ENCODE peak calls at places on chromosomes 7 and 10, in ten cellular contexts. F is stimulated activated naive CD8-positive, alpha-beta T cell treated with anti-CD3 and anti-CD28 coated beads, Interleukin-15, amount 100 ng/mL, for 72 hours; T is lung microvascular endothelial cell; J is activated CD4-positive, CD25-positive, alpha-beta regulatory T cell treated with anti-CD3 and anti-CD28 coated beads, Interleukin-2, amount 50 U/mL, for 72 hours; M is endothelial cell; G is posterior cingulate gyrus; B is stimulated activated CD4-positive, alpha-beta T cell treated with anti-CD3 and anti-CD28 coated beads, Interleukin-2, amount 100 ng/mL, for 48 hours; I is NCI-H226; D is activated naive CD8-positive, alpha-beta T cell treated with anti-CD3 and anti-CD28 coated beads, Interleukin-2, amount 50 U/mL, for 24 hours; W is OCI-M1. Q is an unnamed sample.

GRCh38 chr10:69629897-69630650 is at the start of gene FAM241B:
- DNase-seq in F (peak; percentile 78), T (peak; percentile 56), J (peak; percentile 82), M (peak; percentile 71), G (peak; percentile 72), B (peak; percentile 80), I (peak; percentile 38), D (peak; percentile 79), W (no peak), Q (peak; percentile 32)

GRCh38 chr10:110568055-110568735 is 700 bp downstream of the SMC3 start:
- DNase-seq in F (peak; percentile 68), T (peak; percentile 17), J (peak; percentile 65), M (peak; percentile 35), G (peak; percentile 21), B (peak; percentile 43), I (no peak), D (peak; percentile 66), W (peak; percentile 66), Q (no peak)

GRCh38 chr7:155296788-155297516 is 726 bp upstream of the INSIG1 start:
- DNase-seq in F (peak; percentile 81), T (peak; percentile 56), J (peak; percentile 82), M (peak; percentile 40), G (peak; percentile 44), B (peak; percentile 73), I (peak; percentile 46), D (peak; percentile 84), W (peak; percentile 74), Q (peak; percentile 24)

GRCh38 chr10:34491666-34492065 is 323.4 kb downstream of the PARD3 start:
- DNase-seq in F (no peak), T (no peak), J (no peak), M (no peak), G (no peak), B (no peak), I (no peak), D (no peak), W (no peak), Q (no peak)

GRCh38 chr7:155143381-155143780 is 73.3 kb downstream of the HTR5A start:
- DNase-seq in F (no peak), T (no peak), J (no peak), M (no peak), G (no peak), B (no peak), I (no peak), D (no peak), W (no peak), Q (no peak)

GRCh38 chr10:100913470-100913865 is 705 bp downstream of the SLF2 start:
- DNase-seq in F (no peak), T (no peak), J (no peak), M (no peak), G (no peak), B (no peak), I (no peak), D (no peak), W (no peak), Q (no peak)

GRCh38 chr7:9028012-9028411 is 594.6 kb downstream of the NXPH1 start:
- DNase-seq in F (no peak), T (no peak), J (no peak), M (no peak), G (no peak), B (no peak), I (no peak), D (no peak), W (no peak), Q (no peak)

GRCh38 chr7:96636979-96637378 is 72.7 kb downstream of the SEM1 start:
- DNase-seq in F (no peak), T (no peak), J (no peak), M (no peak), G (no peak), B (no peak), I (no peak), D (no peak), W (no peak), Q (no peak)

GRCh38 chr7:152866125-152866524 is 106.6 kb downstream of the ACTR3B start:
- DNase-seq in F (no peak), T (no peak), J (no peak), M (no peak), G (no peak), B (no peak), I (no peak), D (no peak), W (no peak), Q (no peak)

GRCh38 chr10:102394801-102395676 is 466 bp upstream of the NFKB2 start:
- DNase-seq in F (peak; percentile 90), T (peak; percentile 93), J (peak; percentile 92), M (peak; percentile 91), G (peak; percentile 75), B (peak; percentile 91), I (peak; percentile 86), D (peak; percentile 94), W (peak; percentile 94), Q (peak; percentile 80)

GRCh38 chr10:94150541-94151184 is 156.9 kb downstream of the PLCE1 start:
- DNase-seq in F (no peak), T (no peak), J (no peak), M (no peak), G (no peak), B (no peak), I (no peak), D (no peak), W (no peak), Q (no peak)

GRCh38 chr7:35504365-35504764 is 190.6 kb downstream of the HERPUD2 start:
- DNase-seq in F (no peak), T (no peak), J (no peak), M (no peak), G (no peak), B (no peak), I (no peak), D (no peak), W (no peak), Q (no peak)

GRCh38 chr7:1496531-1497292 is 7.5 kb downstream of the INTS1 start:
- DNase-seq in F (no peak), T (no peak), J (no peak), M (no peak), G (no peak), B (no peak), I (no peak), D (no peak), W (no peak), Q (no peak)

GRCh38 chr7:29167721-29168120 is 21.4 kb upstream of the CPVL start:
- DNase-seq in F (no peak), T (no peak), J (no peak), M (no peak), G (no peak), B (no peak), I (no peak), D (no peak), W (no peak), Q (no peak)

GRCh38 chr7:55177589-55178261 is 158.9 kb downstream of the EGFR start:
- DNase-seq in F (no peak), T (no peak), J (no peak), M (no peak), G (peak; percentile 26), B (no peak), I (no peak), D (no peak), W (no peak), Q (peak; percentile 79)

GRCh38 chr7:157047148-157047547 is 36.7 kb upstream of the MNX1 start:
- DNase-seq in F (no peak), T (no peak), J (no peak), M (no peak), G (no peak), B (no peak), I (no peak), D (no peak), W (no peak), Q (no peak)

GRCh38 chr7:114225784-114226183 is 188.8 kb upstream of the FOXP2 start:
- DNase-seq in F (no peak), T (no peak), J (no peak), M (no peak), G (no peak), B (no peak), I (no peak), D (no peak), W (no peak), Q (no peak)

GRCh38 chr7:50795253-50795652 is 12.6 kb upstream of the GRB10 start:
- DNase-seq in F (no peak), T (no peak), J (no peak), M (no peak), G (no peak), B (no peak), I (no peak), D (no peak), W (peak; percentile 35), Q (no peak)

GRCh38 chr7:5467645-5468044 is 44.0 kb upstream of the TNRC18 start:
- DNase-seq in F (no peak), T (no peak), J (no peak), M (no peak), G (no peak), B (no peak), I (no peak), D (no peak), W (no peak), Q (no peak)

GRCh38 chr7:110541962-110542361 is 549.0 kb upstream of the LRRN3 start:
- DNase-seq in F (no peak), T (no peak), J (no peak), M (no peak), G (no peak), B (no peak), I (no peak), D (no peak), W (no peak), Q (no peak)

GRCh38 chr7:763762-764161 is 36.7 kb upstream of the PRKAR1B start:
- DNase-seq in F (no peak), T (no peak), J (no peak), M (no peak), G (no peak), B (no peak), I (no peak), D (no peak), W (no peak), Q (no peak)

GRCh38 chr7:104936546-104936945 is 77.5 kb upstream of the KMT2E start:
- DNase-seq in F (no peak), T (no peak), J (no peak), M (no peak), G (no peak), B (no peak), I (no peak), D (no peak), W (no peak), Q (no peak)

GRCh38 chr10:96585726-96586418 is 940 bp downstream of the TM9SF3 start:
- DNase-seq in F (no peak), T (peak; percentile 29), J (no peak), M (no peak), G (no peak), B (no peak), I (no peak), D (no peak), W (peak; percentile 79), Q (no peak)

GRCh38 chr7:80542398-80542797 is 30.5 kb upstream of the GNAT3 start:
- DNase-seq in F (no peak), T (no peak), J (no peak), M (no peak), G (no peak), B (no peak), I (peak; percentile 64), D (no peak), W (no peak), Q (peak; percentile 62)

GRCh38 chr10:100979821-100980272 is 7.5 kb downstream of the MRPL43 start:
- DNase-seq in F (no peak), T (no peak), J (no peak), M (no peak), G (no peak), B (no peak), I (no peak), D (no peak), W (no peak), Q (no peak)

GRCh38 chr10:17607603-17608332 is 9.4 kb downstream of the HACD1 start:
- DNase-seq in F (peak; percentile 23), T (peak; percentile 81), J (no peak), M (no peak), G (no peak), B (peak; percentile 9), I (peak; percentile 29), D (peak; percentile 14), W (peak; percentile 80), Q (peak; percentile 58)

GRCh38 chr7:44572771-44573170 is 937 bp downstream of the DDX56 start:
- DNase-seq in F (no peak), T (no peak), J (no peak), M (no peak), G (no peak), B (no peak), I (no peak), D (no peak), W (no peak), Q (no peak)